ENCODE peak calls at places on chromosomes 16 and 17, in six cellular contexts. B is GM20000; T is foreskin fibroblast; F is colonic mucosa; C is heart right ventricle; W is effector memory CD4-positive, alpha-beta T cell. O is an unnamed sample.

GRCh38 chr17:44779211-44780025 is 20.6 kb downstream of the ADAM11 start:
- DNase-seq in T (peak; percentile 67), C (peak; percentile 84), W (peak; percentile 62), B (peak; percentile 89), F (peak; percentile 82), O (peak; percentile 84)

GRCh38 chr17:66481259-66481658 is 178.8 kb downstream of the PRKCA start:
- DNase-seq in T (no peak), C (no peak), F (no peak), W (no peak), B (no peak), O (no peak)

GRCh38 chr17:49401971-49402491 is 12.7 kb downstream of the PHB1 start:
- DNase-seq in C (no peak), B (no peak), T (no peak), F (no peak), W (no peak), O (no peak)

GRCh38 chr17:74814453-74814852 is 38.3 kb upstream of the NAT9 start:
- DNase-seq in F (no peak), W (no peak), T (no peak), C (no peak), B (no peak), O (no peak)

GRCh38 chr17:44360826-44361225 is 2.8 kb downstream of the FAM171A2 start:
- DNase-seq in B (no peak), W (no peak), F (no peak), C (no peak), T (peak; percentile 53), O (no peak)

GRCh38 chr16:59013930-59014329 is 279.8 kb upstream of the GOT2 start:
- DNase-seq in B (no peak), C (no peak), T (no peak), F (no peak), W (no peak), O (peak; percentile 9)

GRCh38 chr17:75508122-75508719 is 7.1 kb downstream of the CASKIN2 start:
- DNase-seq in T (no peak), B (no peak), C (peak; percentile 18), F (no peak), W (no peak), O (no peak)

GRCh38 chr17:27384261-27384701 is 72.0 kb upstream of the KSR1 start:
- DNase-seq in B (no peak), T (peak; percentile 97), W (no peak), F (no peak), C (peak; percentile 61), O (no peak)

GRCh38 chr17:39688475-39688835 is 598 bp upstream of the PGAP3 start:
- DNase-seq in C (no peak), B (no peak), F (no peak), W (no peak), T (no peak), O (no peak)

GRCh38 chr17:74391771-74392170 is 24.5 kb downstream of the GPR142 start:
- DNase-seq in C (no peak), B (no peak), W (no peak), F (no peak), T (no peak), O (no peak)

GRCh38 chr16:75433732-75434413 is 570 bp upstream of the CFDP1 start:
- DNase-seq in W (no peak), B (peak; percentile 81), F (peak; percentile 84), C (no peak), T (peak; percentile 90), O (peak; percentile 95)

GRCh38 chr17:79646721-79647455 is 36.0 kb upstream of the RBFOX3 start:
- DNase-seq in W (no peak), F (no peak), B (no peak), C (no peak), T (no peak), O (no peak)

GRCh38 chr16:85166699-85167588 is 54.7 kb upstream of the CIBAR2 start:
- DNase-seq in W (no peak), B (no peak), F (no peak), T (no peak), C (no peak), O (no peak)

GRCh38 chr16:86296263-86296662 is 214.1 kb upstream of the FOXF1 start:
- DNase-seq in W (no peak), T (no peak), F (no peak), C (no peak), B (no peak), O (no peak)